ENCODE peak calls at places on chromosomes 5 and 9, in six cellular contexts. E is hepatocyte; Y is A549; P is dorsolateral prefrontal cortex; D is HepG2; H is activated naive CD8-positive, alpha-beta T cell treated with anti-CD3 and anti-CD28 coated beads, Interleukin-2, amount 50 U/mL, for 24 hours. O is an unnamed sample.

GRCh38 chr5:154885438-154885837 is 27.0 kb downstream of the CNOT8 start:
- DNase-seq in E (no peak), Y (no peak), P (no peak), D (no peak), H (no peak), O (no peak)

GRCh38 chr5:178382689-178383276 is 150.2 kb upstream of the PHYKPL start:
- DNase-seq in E (peak), Y (no peak), P (no peak), D (no peak), H (no peak), O (no peak)

GRCh38 chr9:108417726-108418125 is 438.1 kb downstream of the ACTL7B start:
- DNase-seq in E (no peak), Y (no peak), P (no peak), D (no peak), H (no peak), O (no peak)

GRCh38 chr9:20271723-20272122 is 350.6 kb downstream of the MLLT3 start:
- DNase-seq in E (no peak), Y (no peak), P (no peak), D (no peak), H (no peak), O (no peak)

GRCh38 chr5:141703133-141703561 is 21.1 kb upstream of the ARAP3 start:
- DNase-seq in E (no peak), Y (no peak), P (peak), D (no peak), H (no peak), O (no peak)

GRCh38 chr9:17824191-17824926 is 245.5 kb downstream of the SH3GL2 start:
- DNase-seq in E (no peak), Y (no peak), P (no peak), D (peak), H (no peak), O (peak)

GRCh38 chr5:118984602-118985001 is 3.7 kb downstream of the DTWD2 start:
- DNase-seq in E (no peak), Y (no peak), P (no peak), D (no peak), H (no peak), O (peak)

GRCh38 chr9:105355810-105356209 is 92.0 kb upstream of the FSD1L start:
- DNase-seq in E (no peak), Y (no peak), P (no peak), D (no peak), H (no peak), O (peak)

GRCh38 chr5:95281211-95281610 is 3.7 kb downstream of the MCTP1 start:
- DNase-seq in E (no peak), Y (no peak), P (no peak), D (no peak), H (no peak), O (no peak)

GRCh38 chr5:24491482-24491881 is 153.3 kb downstream of the CDH10 start:
- DNase-seq in E (no peak), Y (no peak), P (no peak), D (no peak), H (no peak), O (no peak)

GRCh38 chr5:74648835-74649286 is 8.3 kb upstream of the ENC1 start:
- DNase-seq in E (peak), Y (peak), P (no peak), D (peak), H (no peak), O (peak)

GRCh38 chr5:97550164-97550563 is 367.1 kb upstream of the RIOK2 start:
- DNase-seq in E (no peak), Y (no peak), P (no peak), D (no peak), H (no peak), O (peak)

GRCh38 chr5:63127054-63127453 is 548.4 kb downstream of the LRRC70 start:
- DNase-seq in E (no peak), Y (no peak), P (no peak), D (no peak), H (no peak), O (peak)

GRCh38 chr9:112558476-112558875 is 71.8 kb downstream of the KIAA1958 start:
- DNase-seq in E (no peak), Y (no peak), P (no peak), D (no peak), H (no peak), O (no peak)

GRCh38 chr9:21974542-21975409 is 19.4 kb downstream of the CDKN2A start:
- DNase-seq in E (peak), Y (no peak), P (no peak), D (no peak), H (peak), O (peak)

GRCh38 chr5:16964821-16965220 is 28.7 kb upstream of the MYO10 start:
- DNase-seq in E (no peak), Y (no peak), P (no peak), D (no peak), H (no peak), O (peak)

GRCh38 chr5:6729400-6730310 is 16.4 kb downstream of the TENT4A start:
- DNase-seq in E (no peak), Y (no peak), P (no peak), D (no peak), H (peak), O (no peak)

GRCh38 chr5:72378636-72379289 is 58.6 kb downstream of the PTCD2 start:
- DNase-seq in E (peak), Y (peak), P (no peak), D (no peak), H (no peak), O (peak)

GRCh38 chr5:171462928-171463843 is 43.7 kb downstream of the FGF18 start:
- DNase-seq in E (no peak), Y (no peak), P (no peak), D (no peak), H (no peak), O (peak)

GRCh38 chr5:136080483-136081180 is 51.8 kb downstream of the TGFBI start:
- DNase-seq in E (peak), Y (peak), P (peak), D (no peak), H (peak), O (peak)

GRCh38 chr9:18480649-18481048 is 6.7 kb downstream of the ADAMTSL1 start:
- DNase-seq in E (no peak), Y (no peak), P (no peak), D (no peak), H (no peak), O (no peak)

GRCh38 chr5:171569065-171569712 is 149.7 kb downstream of the FGF18 start:
- DNase-seq in E (no peak), Y (no peak), P (no peak), D (no peak), H (no peak), O (no peak)

GRCh38 chr5:137563301-137563645 is 64.1 kb upstream of the SPOCK1 start:
- DNase-seq in E (no peak), Y (no peak), P (no peak), D (no peak), H (no peak), O (no peak)

GRCh38 chr5:15691536-15691935 is 191.6 kb downstream of the FBXL7 start:
- DNase-seq in E (no peak), Y (no peak), P (no peak), D (no peak), H (no peak), O (peak)

GRCh38 chr9:89919171-89919681 is 314.4 kb downstream of the GADD45G start:
- DNase-seq in E (peak), Y (no peak), P (no peak), D (peak), H (peak), O (peak)

GRCh38 chr9:115367321-115367720 is 249.4 kb upstream of the TNC start:
- DNase-seq in E (no peak), Y (no peak), P (no peak), D (no peak), H (no peak), O (no peak)

GRCh38 chr9:124788542-124789217 is 11.7 kb downstream of the OLFML2A start:
- DNase-seq in E (no peak), Y (no peak), P (no peak), D (no peak), H (no peak), O (no peak)

GRCh38 chr5:81776258-81776657 is 25.4 kb upstream of the SSBP2 start:
- DNase-seq in E (no peak), Y (no peak), P (no peak), D (no peak), H (no peak), O (no peak)

GRCh38 chr5:94422819-94423218 is 195.6 kb downstream of the KIAA0825 start:
- DNase-seq in E (no peak), Y (no peak), P (no peak), D (no peak), H (no peak), O (peak)

GRCh38 chr9:110744753-110745522 is 76.3 kb downstream of the MUSK start:
- DNase-seq in E (peak), Y (peak), P (no peak), D (no peak), H (no peak), O (peak)

GRCh38 chr9:69955536-69956355 is 87.9 kb upstream of the MAMDC2 start:
- DNase-seq in E (no peak), Y (no peak), P (no peak), D (no peak), H (no peak), O (no peak)

GRCh38 chr9:4339783-4340335 is 40.0 kb upstream of the GLIS3 start:
- DNase-seq in E (no peak), Y (peak), P (no peak), D (no peak), H (no peak), O (no peak)

GRCh38 chr9:134816264-134816663 is 64.3 kb upstream of the FCN2 start:
- DNase-seq in E (no peak), Y (no peak), P (no peak), D (no peak), H (no peak), O (no peak)

GRCh38 chr5:104444656-104445055 is 882.1 kb upstream of the NUDT12 start:
- DNase-seq in E (no peak), Y (no peak), P (no peak), D (no peak), H (no peak), O (no peak)